ENCODE peak calls at places on chromosomes 5 and 9, in seven cellular contexts. Z is brain microvascular endothelial cell; W is tibial nerve; K is OCI-LY7; G is cardiac muscle cell; E is CD8-positive, alpha-beta T cell; R is astrocyte of the spinal cord. V is an unnamed sample.

GRCh38 chr5:7671420-7671819 is 179.5 kb downstream of the CFAP90 start:
- DNase-seq in K (no peak), R (no peak), G (no peak), E (no peak), W (no peak), Z (no peak), V (no peak)

GRCh38 chr9:136978073-136978864 is 965 bp downstream of the PTGDS start:
- DNase-seq in K (peak), Z (peak), E (peak), R (peak), G (peak), W (peak), V (peak)

GRCh38 chr5:55982957-55983381 is 11.8 kb downstream of the IL6ST start:
- DNase-seq in R (no peak), K (no peak), W (no peak), E (no peak), Z (no peak), G (no peak), V (no peak)

GRCh38 chr9:138040446-138041430 is 163.2 kb downstream of the CACNA1B start:
- DNase-seq in R (no peak), G (no peak), K (no peak), Z (no peak), W (no peak), E (no peak), V (peak)

GRCh38 chr9:98552306-98552705 is 156.4 kb downstream of the GABBR2 start:
- DNase-seq in R (no peak), G (no peak), K (no peak), E (no peak), Z (no peak), W (no peak), V (no peak)

GRCh38 chr5:150789943-150790611 is 11.5 kb downstream of the SMIM3 start:
- DNase-seq in K (no peak), Z (peak), W (no peak), R (peak), E (peak), G (no peak), V (no peak)

GRCh38 chr5:144478532-144478931 is 307.9 kb downstream of the KCTD16 start:
- DNase-seq in Z (no peak), G (no peak), E (no peak), W (no peak), K (no peak), R (no peak), V (no peak)

GRCh38 chr5:1193591-1193985 is 7.8 kb upstream of the SLC6A19 start:
- DNase-seq in R (no peak), E (no peak), G (no peak), Z (no peak), W (no peak), K (no peak), V (no peak)

GRCh38 chr9:97891736-97892135 is 30.6 kb downstream of the TRMO start:
- DNase-seq in W (no peak), Z (no peak), G (no peak), E (no peak), K (no peak), R (no peak), V (no peak)

GRCh38 chr9:112119225-112120045 is 55.7 kb downstream of the SUSD1 start:
- DNase-seq in Z (no peak), R (peak), K (no peak), W (no peak), G (no peak), E (no peak), V (no peak)

GRCh38 chr9:120366646-120367019 is 213.3 kb downstream of the CDK5RAP2 start:
- DNase-seq in E (no peak), R (peak), K (no peak), Z (peak), W (no peak), G (no peak), V (no peak)

GRCh38 chr5:123819818-123820217 is 307.8 kb downstream of the CSNK1G3 start:
- DNase-seq in G (no peak), R (peak), K (no peak), E (no peak), W (no peak), Z (peak), V (no peak)

GRCh38 chr5:59450245-59450644 is 443.3 kb downstream of the PDE4D start:
- DNase-seq in Z (no peak), K (no peak), E (no peak), W (no peak), G (no peak), R (no peak), V (no peak)
- TF ChIP-seq CTCF in Z (peak), K (peak), E (no peak), W (no peak), G (peak), R (peak), V (no peak)

GRCh38 chr9:89109666-89110065 is 69.0 kb downstream of the SHC3 start:
- DNase-seq in R (no peak), Z (no peak), E (no peak), G (no peak), W (no peak), K (no peak), V (no peak)

GRCh38 chr9:89106224-89106851 is 72.3 kb downstream of the SHC3 start:
- DNase-seq in R (no peak), Z (no peak), W (no peak), E (no peak), K (no peak), G (no peak), V (no peak)

GRCh38 chr9:89104821-89105220 is 73.8 kb downstream of the SHC3 start:
- DNase-seq in R (no peak), E (no peak), W (no peak), K (no peak), Z (no peak), G (no peak), V (no peak)
- TF ChIP-seq CTCF in R (no peak), E (no peak), W (no peak), K (no peak), Z (no peak), G (no peak), V (no peak)

GRCh38 chr5:96903300-96903699 is 27.0 kb downstream of the ERAP2 start:
- DNase-seq in R (no peak), E (no peak), W (no peak), K (no peak), G (no peak), Z (no peak), V (no peak)

GRCh38 chr5:96901841-96902240 is 25.5 kb downstream of the ERAP2 start:
- DNase-seq in G (no peak), Z (no peak), K (no peak), R (no peak), E (no peak), W (no peak), V (no peak)

GRCh38 chr5:96904054-96904931 is 28.0 kb downstream of the ERAP2 start:
- DNase-seq in G (no peak), E (no peak), W (no peak), Z (peak), R (peak), K (no peak), V (no peak)

GRCh38 chr5:96902876-96903275 is 26.6 kb downstream of the ERAP2 start:
- DNase-seq in R (no peak), K (no peak), G (no peak), E (no peak), Z (no peak), W (no peak), V (no peak)

DNA sequence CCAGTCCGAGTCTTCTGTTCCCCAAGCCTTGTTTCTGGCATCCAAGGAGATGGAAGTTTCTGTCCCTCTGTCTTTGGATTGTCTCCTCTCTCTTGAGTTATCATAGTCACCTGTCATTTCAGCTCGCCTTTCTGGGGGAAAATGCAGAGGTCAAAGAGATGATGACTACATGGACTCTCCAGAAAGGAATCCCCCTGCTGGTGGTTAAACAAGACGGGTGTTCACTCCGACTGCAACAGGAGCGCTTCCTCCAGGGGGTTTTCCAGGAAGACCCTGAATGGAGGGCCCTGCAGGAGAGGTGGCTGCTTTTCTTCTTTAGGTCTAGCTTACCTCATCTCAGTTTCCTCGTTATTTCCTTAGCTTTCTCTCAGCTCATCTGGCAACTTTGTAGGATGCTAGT is 25.1 kb downstream of the ERAP2 start:
- DNase-seq in E (no peak), K (no peak), Z (no peak), W (no peak), R (no peak), G (no peak), V (no peak)
- TF ChIP-seq CTCF in E (no peak), K (peak), Z (peak), W (no peak), R (peak), G (peak), V (no peak)

GRCh38 chr5:54886866-54887265 is 98.5 kb downstream of the ESM1 start:
- DNase-seq in R (no peak), E (no peak), G (no peak), W (no peak), K (no peak), Z (no peak), V (no peak)
- TF ChIP-seq CTCF in R (no peak), E (no peak), G (no peak), W (no peak), K (no peak), Z (no peak), V (no peak)

DNA sequence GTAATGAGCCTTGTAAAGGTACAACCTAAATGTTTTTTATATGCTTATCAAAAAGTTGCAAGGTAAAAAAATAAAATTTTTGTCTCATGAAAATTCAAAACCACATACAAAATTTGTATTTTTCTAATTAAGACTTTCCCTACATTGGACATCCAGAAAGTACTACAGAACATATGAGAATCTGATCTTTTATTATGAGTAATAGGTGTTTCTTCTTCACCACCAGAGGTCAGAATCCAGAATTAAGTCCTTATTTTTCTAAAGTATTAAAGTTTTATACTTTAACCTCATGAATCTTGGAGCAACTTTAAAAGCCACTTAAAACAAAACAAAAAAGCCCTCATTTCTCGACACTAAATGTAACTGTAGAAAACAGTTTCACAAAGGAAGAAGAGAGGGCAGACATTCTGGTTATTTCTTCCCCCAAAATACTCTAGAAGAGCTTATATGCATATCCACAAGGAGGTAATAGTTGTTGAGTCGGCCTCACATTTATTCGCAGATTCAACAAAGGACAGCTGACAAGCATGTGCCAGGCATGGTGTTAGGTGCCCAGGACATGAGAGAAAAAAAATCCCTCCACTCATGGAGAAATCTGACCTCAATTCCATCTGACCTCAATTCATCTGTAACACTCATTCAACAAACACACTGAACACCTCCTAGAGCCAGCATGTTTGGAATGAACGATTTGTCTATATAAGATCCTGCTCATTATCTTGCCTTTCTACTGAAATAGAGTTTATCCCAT is 69.2 kb downstream of the MLLT3 start:
- DNase-seq in Z (no peak), R (peak), K (no peak), E (no peak), G (no peak), W (no peak), V (no peak)
- TF ChIP-seq CTCF in Z (no peak), R (no peak), K (peak), E (peak), G (peak), W (peak), V (peak)

GRCh38 chr5:53201746-53202145 is 92.2 kb upstream of the MOCS2 start:
- DNase-seq in Z (no peak), G (no peak), R (no peak), K (peak), E (no peak), W (no peak), V (no peak)

GRCh38 chr5:53200309-53200708 is 90.8 kb upstream of the MOCS2 start:
- DNase-seq in G (no peak), K (peak), W (no peak), R (no peak), Z (no peak), E (no peak), V (no peak)

GRCh38 chr5:53194086-53194485 is 84.5 kb upstream of the MOCS2 start:
- DNase-seq in K (no peak), R (no peak), G (no peak), Z (no peak), E (no peak), W (no peak), V (no peak)

DNA sequence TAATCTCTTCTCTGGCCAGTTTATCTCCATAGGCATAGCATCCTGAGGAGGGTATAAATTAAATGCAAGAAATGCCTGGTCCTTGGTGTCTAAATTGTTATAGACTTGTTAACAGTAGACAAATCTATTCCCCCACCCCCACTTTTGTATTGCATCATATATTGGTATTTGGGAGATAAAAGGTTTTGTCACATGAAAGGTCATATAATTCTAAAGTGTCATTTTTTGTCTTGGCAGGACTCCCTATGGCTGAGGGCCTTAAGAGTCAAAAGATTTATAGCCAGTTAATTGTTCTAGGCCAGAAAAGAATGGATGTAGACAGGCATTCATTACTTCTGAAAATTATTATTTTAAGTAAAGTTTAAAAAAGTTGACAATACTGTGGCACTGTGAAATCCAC is 90.3 kb upstream of the MOCS2 start:
- DNase-seq in Z (no peak), E (no peak), K (no peak), G (no peak), W (no peak), R (no peak), V (no peak)
- TF ChIP-seq CTCF in Z (no peak), E (no peak), K (no peak), G (no peak), W (no peak), R (no peak), V (no peak)

GRCh38 chr9:24698864-24699518 is 153.3 kb upstream of the IZUMO3 start:
- DNase-seq in Z (no peak), R (peak), G (no peak), K (peak), E (no peak), W (no peak), V (no peak)
- TF ChIP-seq CTCF in Z (no peak), R (no peak), G (no peak), K (peak), E (no peak), W (no peak), V (no peak)

GRCh38 chr9:19471737-19472648 is 63.2 kb downstream of the ACER2 start:
- DNase-seq in R (peak), E (no peak), Z (peak), W (no peak), K (peak), G (peak), V (peak)

GRCh38 chr9:19466268-19466639 is 57.4 kb downstream of the ACER2 start:
- DNase-seq in R (no peak), Z (no peak), G (no peak), E (no peak), W (no peak), K (no peak), V (no peak)

GRCh38 chr9:19473605-19474004 is 64.8 kb downstream of the ACER2 start:
- DNase-seq in K (no peak), W (no peak), Z (no peak), G (no peak), E (no peak), R (no peak), V (no peak)

GRCh38 chr9:19470567-19470966 is 61.8 kb downstream of the ACER2 start:
- DNase-seq in Z (no peak), R (no peak), W (no peak), K (no peak), G (no peak), E (no peak), V (no peak)

GRCh38 chr9:19470981-19471650 is 62.3 kb downstream of the ACER2 start:
- DNase-seq in W (no peak), E (no peak), Z (no peak), K (no peak), R (no peak), G (no peak), V (no peak)
- TF ChIP-seq CTCF in W (no peak), E (no peak), Z (no peak), K (no peak), R (no peak), G (no peak), V (no peak)